ENCODE peak calls at places on chromosomes 7 and 10, in six cellular contexts. Z is WERI-Rb-1, R is fibroblast of pulmonary artery, K is OCI-LY7, D is fibroblast of lung, W is mammary epithelial cell. Q is an unnamed sample.

GRCh38 chr7:37728747-37729146 is 45.2 kb downstream of the GPR141 start:
- DNase-seq in Z (no peak), R (no peak), K (no peak), D (no peak), W (peak), Q (no peak)

GRCh38 chr10:34615770-34616169 is 199.3 kb downstream of the PARD3 start:
- DNase-seq in Z (no peak), R (no peak), K (no peak), D (peak), W (no peak), Q (peak)

GRCh38 chr7:79096361-79096805 is 357.1 kb downstream of the MAGI2 start:
- DNase-seq in Z (no peak), R (no peak), K (no peak), D (peak), W (peak), Q (no peak)

GRCh38 chr7:70925411-70926115 is 206.4 kb upstream of the GALNT17 start:
- DNase-seq in Z (no peak), R (no peak), K (no peak), D (no peak), W (no peak), Q (no peak)

GRCh38 chr10:5045095-5045494 is 41.4 kb upstream of the AKR1C2 start:
- DNase-seq in Z (no peak), R (no peak), K (no peak), D (no peak), W (no peak), Q (no peak)

GRCh38 chr10:11260136-11260535 is 242.5 kb downstream of the CELF2 start:
- DNase-seq in Z (peak), R (no peak), K (peak), D (no peak), W (no peak), Q (no peak)

GRCh38 chr10:84118395-84119006 is 20.8 kb upstream of the GHITM start:
- DNase-seq in Z (no peak), R (no peak), K (no peak), D (no peak), W (peak), Q (no peak)

GRCh38 chr7:102326156-102326914 is 29.9 kb downstream of the SPDYE6 start:
- DNase-seq in Z (no peak), R (no peak), K (no peak), D (no peak), W (no peak), Q (no peak)

GRCh38 chr7:26202019-26202985 is 757 bp downstream of the CBX3 start:
- DNase-seq in Z (peak), R (no peak), K (peak), D (peak), W (no peak), Q (peak)

GRCh38 chr7:30844916-30845315 is 66.7 kb upstream of the AQP1 start:
- DNase-seq in Z (no peak), R (no peak), K (no peak), D (no peak), W (no peak), Q (no peak)

GRCh38 chr7:43553999-43554398 is 28.9 kb upstream of the STK17A start:
- DNase-seq in Z (no peak), R (peak), K (no peak), D (peak), W (peak), Q (peak)

GRCh38 chr7:157757776-157758467 is 421.1 kb downstream of the DNAJB6 start:
- DNase-seq in Z (no peak), R (no peak), K (no peak), D (no peak), W (no peak), Q (no peak)

GRCh38 chr10:4850400-4850799 is 24.4 kb downstream of the AKR1E2 start:
- DNase-seq in Z (no peak), R (no peak), K (no peak), D (no peak), W (no peak), Q (no peak)

GRCh38 chr7:122315507-122316466 is 11.2 kb upstream of the FEZF1 start:
- DNase-seq in Z (no peak), R (no peak), K (no peak), D (no peak), W (no peak), Q (no peak)

GRCh38 chr10:77874872-77875271 is 51.7 kb downstream of the DLG5 start:
- DNase-seq in Z (no peak), R (no peak), K (no peak), D (no peak), W (no peak), Q (no peak)

GRCh38 chr7:82018226-82018625 is 248.4 kb upstream of the HGF start:
- DNase-seq in Z (no peak), R (peak), K (no peak), D (no peak), W (no peak), Q (peak)

GRCh38 chr7:82528577-82529305 is 85.2 kb upstream of the CACNA2D1 start:
- DNase-seq in Z (no peak), R (peak), K (no peak), D (peak), W (no peak), Q (peak)

GRCh38 chr10:121831777-121832176 is 96.1 kb downstream of the ATE1 start:
- DNase-seq in Z (no peak), R (no peak), K (no peak), D (no peak), W (no peak), Q (no peak)

GRCh38 chr7:112161253-112162160 is 44.7 kb downstream of the DOCK4 start:
- DNase-seq in Z (no peak), R (peak), K (no peak), D (no peak), W (no peak), Q (no peak)

GRCh38 chr7:48246073-48246472 is 74.8 kb downstream of the ABCA13 start:
- DNase-seq in Z (no peak), R (peak), K (no peak), D (peak), W (no peak), Q (peak)

GRCh38 chr10:99360935-99361334 is 31.8 kb downstream of the CNNM1 start:
- DNase-seq in Z (no peak), R (no peak), K (no peak), D (no peak), W (no peak), Q (no peak)
- H3K4me3 ChIP-seq in Z (no peak), R (no peak), K (no peak), D (no peak), W (no peak), Q (no peak)

DNA sequence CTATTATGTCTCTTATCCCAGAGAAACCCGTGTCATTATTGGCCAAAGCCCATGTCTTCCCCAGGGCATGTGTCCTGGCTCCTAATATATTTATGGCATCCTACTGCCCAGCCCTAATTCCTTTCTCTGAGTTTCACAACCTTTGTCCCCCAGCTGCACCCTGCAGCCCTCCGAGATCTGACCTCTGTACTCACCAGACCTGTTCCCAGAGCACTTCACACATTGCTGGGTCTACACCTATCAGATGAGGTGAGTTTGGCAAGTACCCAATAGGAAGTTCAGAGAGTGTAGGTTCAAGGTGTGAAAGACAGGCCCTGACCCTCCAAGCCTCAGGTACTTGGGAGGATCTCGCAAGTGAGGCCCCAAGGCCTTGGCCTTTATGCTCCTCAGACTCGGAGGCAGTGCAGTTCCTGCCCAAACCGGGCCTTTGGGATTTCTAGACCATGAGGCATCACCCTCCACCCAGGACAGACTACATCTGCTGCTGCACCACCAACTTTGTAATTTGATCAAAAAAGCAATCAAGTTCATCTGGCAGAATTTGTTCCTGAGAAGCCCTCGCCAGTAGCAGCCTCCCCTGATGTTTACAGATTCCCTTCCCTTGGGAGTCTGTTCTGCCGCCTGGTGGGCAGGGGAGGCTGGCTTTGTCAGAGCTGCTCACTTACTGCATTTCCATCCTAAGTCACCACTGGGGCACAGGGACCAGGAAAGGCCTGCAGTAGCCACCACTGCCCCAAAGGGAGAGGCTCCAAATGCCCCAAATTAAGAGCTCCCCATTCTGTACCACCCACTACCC is 2.2 kb downstream of the CAMK2G start:
- DNase-seq in Z (no peak), R (no peak), K (no peak), D (no peak), W (no peak), Q (no peak)
- TF ChIP-seq CTCF in Z (no peak), R (peak), K (peak), D (peak), W (peak), Q (peak)

GRCh38 chr10:133235891-133236321 is 1.7 kb upstream of the VENTX start:
- DNase-seq in Z (no peak), R (no peak), K (no peak), D (no peak), W (no peak), Q (no peak)

GRCh38 chr10:133239990-133240389 is 2.3 kb downstream of the VENTX start:
- DNase-seq in Z (no peak), R (no peak), K (no peak), D (no peak), W (no peak), Q (no peak)

GRCh38 chr10:133236411-133237240 is 1.0 kb upstream of the VENTX start:
- DNase-seq in Z (no peak), R (no peak), K (no peak), D (no peak), W (no peak), Q (no peak)

GRCh38 chr10:133237241-133238065 is at the start of gene VENTX:
- DNase-seq in Z (peak), R (no peak), K (no peak), D (no peak), W (no peak), Q (no peak)

GRCh38 chr10:133238066-133238804 is 580 bp downstream of the VENTX start:
- DNase-seq in Z (no peak), R (no peak), K (no peak), D (no peak), W (no peak), Q (no peak)
- H3K4me3 ChIP-seq in Z (no peak), R (no peak), K (no peak), D (no peak), W (no peak), Q (no peak)

DNA sequence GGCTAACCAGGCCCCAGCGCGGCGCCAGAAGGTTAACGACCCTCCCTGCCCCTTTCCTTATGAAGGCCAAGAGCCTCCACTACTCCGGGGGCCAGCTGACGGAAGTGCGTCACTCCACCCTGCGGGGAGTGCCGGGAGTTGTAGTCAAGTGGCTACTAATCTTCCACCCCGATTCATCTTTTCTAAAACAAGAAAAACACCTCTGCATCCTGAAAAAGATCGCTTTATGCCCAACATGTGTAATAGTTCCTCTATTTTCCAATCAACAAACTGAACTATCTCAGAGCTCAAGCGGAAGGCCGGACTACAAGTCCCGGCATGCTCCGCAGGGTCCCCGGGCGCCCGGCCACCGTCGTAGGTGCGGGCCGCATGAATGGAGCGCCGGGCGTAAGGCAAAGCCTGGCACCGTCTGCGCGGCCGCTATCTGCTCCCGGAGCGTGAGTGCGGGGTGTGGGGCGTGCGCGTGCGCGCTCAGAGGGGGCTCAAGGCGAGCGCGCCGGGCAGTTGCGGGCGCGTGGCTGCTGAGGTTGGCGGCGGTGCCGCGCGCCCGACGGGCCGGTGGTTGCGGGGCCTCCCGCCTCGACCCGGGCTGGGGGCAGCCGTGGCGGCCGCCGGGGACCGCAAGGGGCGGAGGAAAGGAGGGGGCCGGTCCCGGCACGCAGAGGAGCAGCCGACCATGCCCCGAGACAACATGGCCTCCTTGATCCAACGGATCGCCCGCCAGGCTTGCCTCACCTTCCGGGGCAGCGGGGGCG is at the start of gene ADO:
- DNase-seq in Z (peak), R (peak), K (peak), D (peak), W (peak), Q (peak)
- TF ChIP-seq CTCF in Z (no peak), R (no peak), K (no peak), D (no peak), W (no peak), Q (no peak)

GRCh38 chr10:2761311-2761710 is 306.0 kb upstream of the PFKP start:
- DNase-seq in Z (no peak), R (no peak), K (no peak), D (no peak), W (no peak), Q (no peak)
- H3K4me3 ChIP-seq in Z (no peak), R (no peak), K (no peak), D (no peak), W (no peak), Q (no peak)

GRCh38 chr7:154746551-154746950 is 256.4 kb downstream of the PAXIP1 start:
- DNase-seq in Z (no peak), R (no peak), K (no peak), D (no peak), W (no peak), Q (no peak)

GRCh38 chr7:154741131-154741530 is 261.8 kb downstream of the PAXIP1 start:
- DNase-seq in Z (no peak), R (no peak), K (no peak), D (no peak), W (no peak), Q (no peak)

GRCh38 chr7:154743211-154743610 is 259.7 kb downstream of the PAXIP1 start:
- DNase-seq in Z (no peak), R (no peak), K (no peak), D (no peak), W (no peak), Q (no peak)

GRCh38 chr7:154744861-154745258 is 258.1 kb downstream of the PAXIP1 start:
- DNase-seq in Z (no peak), R (no peak), K (no peak), D (no peak), W (no peak), Q (no peak)

DNA sequence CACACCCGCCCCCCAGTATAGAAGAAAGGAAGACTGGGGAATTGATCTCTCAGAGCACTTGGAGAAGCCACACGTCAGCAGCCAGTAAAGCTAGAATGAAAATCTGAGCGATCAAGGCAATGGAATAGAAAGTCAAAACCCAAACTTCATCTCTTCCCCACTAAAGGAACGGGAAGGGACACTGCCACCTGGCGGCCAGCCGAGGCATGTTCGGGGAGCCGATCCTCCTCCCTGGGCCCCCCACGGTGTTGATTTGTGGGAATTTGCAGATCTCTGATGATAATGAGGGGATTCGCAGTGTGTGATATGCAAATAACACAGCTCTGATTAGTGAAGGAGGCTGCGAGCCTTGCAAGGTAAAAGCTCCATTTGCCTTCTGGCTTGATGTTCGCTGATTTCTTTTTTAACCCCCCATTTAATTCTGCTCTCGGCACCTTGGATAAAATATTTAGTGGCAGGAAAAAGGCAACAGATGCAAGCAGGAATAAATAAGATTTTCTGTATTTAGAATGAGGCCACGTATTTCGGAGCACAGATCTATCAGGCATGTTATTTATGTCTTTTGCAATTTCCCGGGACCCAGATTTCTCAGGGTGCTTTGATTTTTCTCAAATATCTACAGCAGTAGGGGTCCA is 258.6 kb downstream of the PAXIP1 start:
- DNase-seq in Z (peak), R (no peak), K (peak), D (no peak), W (no peak), Q (peak)
- TF ChIP-seq CTCF in Z (peak), R (peak), K (peak), D (peak), W (peak), Q (peak)

GRCh38 chr10:101504438-101504837 is 83.6 kb downstream of the POLL start:
- DNase-seq in Z (no peak), R (no peak), K (no peak), D (no peak), W (no peak), Q (no peak)
- H3K4me3 ChIP-seq in Z (no peak), R (no peak), K (no peak), D (no peak), W (no peak), Q (no peak)

GRCh38 chr10:1166828-1167275 is 110.7 kb downstream of the WDR37 start:
- DNase-seq in Z (no peak), R (no peak), K (no peak), D (no peak), W (no peak), Q (no peak)

GRCh38 chr10:1169186-1169885 is 113.2 kb downstream of the WDR37 start:
- DNase-seq in Z (no peak), R (no peak), K (no peak), D (no peak), W (no peak), Q (no peak)

GRCh38 chr10:1170867-1171180 is 114.6 kb downstream of the WDR37 start:
- DNase-seq in Z (no peak), R (no peak), K (no peak), D (no peak), W (no peak), Q (no peak)

GRCh38 chr10:1169981-1170866 is 114.0 kb downstream of the WDR37 start:
- DNase-seq in Z (no peak), R (no peak), K (no peak), D (no peak), W (no peak), Q (no peak)

DNA sequence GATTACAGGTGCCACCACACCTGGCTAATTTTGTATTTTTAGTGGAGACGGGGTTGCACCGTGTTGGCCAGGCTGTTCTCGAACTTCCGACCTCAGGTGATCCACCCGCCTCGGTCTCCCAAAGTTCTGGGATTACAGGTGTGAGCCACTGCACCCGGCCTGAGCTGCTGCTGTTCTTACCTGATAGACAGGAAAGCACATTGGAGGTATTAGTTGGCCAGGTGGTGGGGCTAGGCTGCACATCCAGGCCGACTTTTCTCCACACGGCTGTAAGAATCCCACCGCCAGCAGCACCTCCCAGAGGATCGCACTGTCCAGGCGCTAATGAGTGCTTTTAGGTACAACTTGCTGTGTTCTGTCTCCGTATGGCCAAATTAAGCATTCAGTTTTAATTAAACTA is 112.6 kb downstream of the WDR37 start:
- DNase-seq in Z (no peak), R (no peak), K (no peak), D (no peak), W (no peak), Q (no peak)
- TF ChIP-seq CTCF in Z (no peak), R (no peak), K (no peak), D (no peak), W (no peak), Q (no peak)

DNA sequence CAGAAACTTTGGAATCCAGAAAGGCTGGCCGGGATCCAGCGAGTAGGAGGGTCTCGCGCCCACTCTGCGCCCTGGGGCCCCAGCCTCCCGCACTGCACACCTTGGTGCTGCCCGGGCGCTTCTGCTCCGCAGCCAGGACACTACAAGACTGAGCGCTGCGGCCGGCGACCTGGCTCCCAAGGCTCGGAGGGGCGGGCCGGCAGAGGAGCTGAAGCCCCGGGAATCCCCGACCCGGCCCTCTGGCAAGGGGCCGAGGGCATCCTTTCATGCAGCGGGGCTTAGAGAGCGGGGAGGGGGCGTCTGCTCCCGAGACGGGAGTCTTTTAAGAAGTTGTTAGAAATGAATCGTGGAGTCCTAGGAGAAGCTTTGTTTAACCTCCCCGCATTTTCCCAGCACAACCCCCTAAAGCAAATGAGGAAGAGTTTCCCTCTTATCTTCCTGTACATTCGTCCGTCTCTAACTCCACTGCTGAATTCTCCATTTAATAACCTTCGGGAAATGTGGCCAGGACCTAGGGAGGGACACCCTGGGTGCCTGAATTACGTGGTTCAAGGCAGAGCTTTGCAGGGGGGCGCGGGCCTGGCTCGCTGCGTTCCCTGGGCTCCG is 1.1 kb downstream of the VWC2 start:
- DNase-seq in Z (peak), R (no peak), K (no peak), D (no peak), W (no peak), Q (no peak)
- H3K4me3 ChIP-seq in Z (peak), R (no peak), K (no peak), D (no peak), W (no peak), Q (no peak)

GRCh38 chr7:142960955-142961512 is 1.1 kb downstream of the KEL start:
- DNase-seq in Z (peak), R (no peak), K (no peak), D (no peak), W (no peak), Q (no peak)
- TF ChIP-seq CTCF in Z (no peak), R (no peak), K (peak), D (no peak), W (peak), Q (no peak)

Q was measured in cardiac fibroblast.